ENCODE peak calls at places on chromosomes 16 and 17, in four cellular contexts. S is osteoblast; U is suprapubic skin; C is stimulated activated CD4-positive, alpha-beta T cell treated with anti-CD3 and anti-CD28 coated beads, Interleukin-1b, Interleukin-23, amount 100 ng/mL, for 1 hour. A is an unnamed sample.

GRCh38 chr16:81695431-81695890 is 83.6 kb upstream of the PLCG2 start:
- DNase-seq in S (peak; percentile 63), U (no peak), C (no peak), A (no peak)

GRCh38 chr17:35372846-35373531 is 432 bp downstream of the SLFN11 start:
- DNase-seq in S (peak; percentile 72), U (no peak), C (no peak), A (no peak)

GRCh38 chr16:11697319-11697718 is 29.1 kb downstream of the SNN start:
- DNase-seq in S (no peak), U (no peak), C (no peak), A (no peak)

GRCh38 chr17:82636626-82637598 is 11.3 kb downstream of the WDR45B start:
- DNase-seq in S (no peak), U (no peak), C (no peak), A (no peak)

GRCh38 chr16:50697881-50698767 is 4.7 kb downstream of the NOD2 start:
- DNase-seq in S (peak; percentile 92), U (no peak), C (no peak), A (peak; percentile 81)

GRCh38 chr16:66267287-66268137 is 99.0 kb upstream of the CDH5 start:
- DNase-seq in S (peak; percentile 87), U (peak; percentile 75), C (no peak), A (no peak)

GRCh38 chr17:2137342-2138098 is 82.6 kb downstream of the HIC1 start:
- DNase-seq in S (peak; percentile 84), U (no peak), C (no peak), A (peak; percentile 61)

GRCh38 chr17:27352481-27353460 is 58.9 kb downstream of the WSB1 start:
- DNase-seq in S (no peak), U (no peak), C (no peak), A (no peak)

GRCh38 chr17:14604920-14605599 is 304.2 kb downstream of the HS3ST3B1 start:
- DNase-seq in S (no peak), U (no peak), C (no peak), A (no peak)

GRCh38 chr17:77140878-77141767 is at the start of gene SEC14L1:
- DNase-seq in S (peak; percentile 76), U (peak; percentile 88), C (no peak), A (peak; percentile 39)